ENCODE peak calls at places on chromosomes 6 and 20, in five cellular contexts. M is A549, O is tibial nerve, X is IMR-90, Y is breast epithelium. A is an unnamed sample.
A peak's percentile ranks its signal among the peaks of the same experiment; 100 is the strongest.

GRCh38 chr6:3444276-3445088 is 12.4 kb downstream of the SLC22A23 start:
- DNase-seq in M (no peak), X (no peak), O (no peak), Y (no peak), A (no peak)

GRCh38 chr20:43529457-43530153 is 22.1 kb downstream of the L3MBTL1 start:
- DNase-seq in O (no peak), Y (no peak), X (no peak), M (no peak), A (no peak)

GRCh38 chr20:1893721-1894470 is 1.3 kb upstream of the SIRPA start:
- DNase-seq in X (no peak), M (peak; percentile 65), Y (no peak), O (no peak), A (peak; percentile 68)

GRCh38 chr20:11395581-11395980 is 522.1 kb upstream of the BTBD3 start:
- DNase-seq in M (no peak), X (peak; percentile 69), Y (no peak), O (no peak), A (no peak)

GRCh38 chr6:157832250-157832967 is 9.4 kb downstream of the SNX9 start:
- DNase-seq in M (no peak), O (no peak), Y (no peak), X (peak; percentile 56), A (no peak)

GRCh38 chr20:56171087-56172012 is 77.2 kb upstream of the MC3R start:
- DNase-seq in X (no peak), O (no peak), Y (no peak), M (peak; percentile 29), A (no peak)

GRCh38 chr6:53813801-53814200 is 19.0 kb downstream of the LRRC1 start:
- DNase-seq in M (no peak), O (no peak), X (no peak), Y (no peak), A (no peak)

GRCh38 chr20:15370370-15370769 is 1033.0 kb upstream of the FLRT3 start:
- DNase-seq in O (no peak), Y (no peak), X (no peak), M (no peak), A (no peak)

GRCh38 chr6:21229061-21229460 is 364.5 kb upstream of the SOX4 start:
- DNase-seq in M (no peak), Y (no peak), O (no peak), X (peak; percentile 16), A (no peak)

GRCh38 chr6:74603676-74604075 is 602.2 kb downstream of the COL12A1 start:
- DNase-seq in X (peak; percentile 45), O (no peak), M (no peak), Y (no peak), A (no peak)

GRCh38 chr6:11044712-11045167 is 635 bp upstream of the ELOVL2 start:
- DNase-seq in Y (no peak), O (no peak), X (no peak), M (no peak), A (no peak)

GRCh38 chr6:148925701-148926100 is 178.9 kb downstream of the UST start:
- DNase-seq in Y (no peak), X (peak; percentile 24), O (no peak), M (no peak), A (no peak)

GRCh38 chr6:5984150-5985089 is 22.3 kb downstream of the NRN1 start:
- DNase-seq in Y (no peak), O (no peak), M (no peak), X (no peak), A (no peak)

GRCh38 chr6:692356-692851 is 535 bp downstream of the EXOC2 start:
- DNase-seq in X (peak; percentile 34), M (peak; percentile 51), O (no peak), Y (no peak), A (no peak)

GRCh38 chr6:89260832-89261231 is 43.7 kb upstream of the GABRR1 start:
- DNase-seq in X (no peak), Y (no peak), O (no peak), M (no peak), A (no peak)

GRCh38 chr20:47789081-47789998 is 4.1 kb upstream of the SULF2 start:
- DNase-seq in Y (no peak), O (no peak), M (no peak), X (no peak), A (no peak)

GRCh38 chr6:121630716-121631115 is 195.3 kb downstream of the GJA1 start:
- DNase-seq in Y (no peak), O (no peak), X (no peak), M (peak; percentile 29), A (no peak)

GRCh38 chr6:153084393-153084792 is 46.7 kb downstream of the RGS17 start:
- DNase-seq in X (peak; percentile 69), O (no peak), Y (no peak), M (no peak), A (no peak)

GRCh38 chr6:20700375-20700774 is 166.1 kb downstream of the CDKAL1 start:
- DNase-seq in X (no peak), Y (no peak), O (no peak), M (no peak), A (no peak)

GRCh38 chr6:56475736-56476457 is 166.8 kb downstream of the DST start:
- DNase-seq in M (no peak), Y (no peak), X (peak; percentile 71), O (no peak), A (peak; percentile 33)

GRCh38 chr6:160198577-160199211 is 59.9 kb downstream of the SLC22A2 start:
- DNase-seq in X (no peak), Y (no peak), O (no peak), M (peak; percentile 30), A (no peak)

GRCh38 chr6:114249522-114249921 is 93.3 kb downstream of the HS3ST5 start:
- DNase-seq in Y (no peak), O (no peak), X (no peak), M (no peak), A (no peak)

GRCh38 chr6:85460951-85461805 is 11.3 kb downstream of the NT5E start:
- DNase-seq in Y (peak; percentile 49), M (no peak), O (no peak), X (no peak), A (peak; percentile 26)

GRCh38 chr6:122071950-122072647 is 327.4 kb upstream of the HSF2 start:
- DNase-seq in O (no peak), M (no peak), Y (no peak), X (no peak), A (no peak)

DNA sequence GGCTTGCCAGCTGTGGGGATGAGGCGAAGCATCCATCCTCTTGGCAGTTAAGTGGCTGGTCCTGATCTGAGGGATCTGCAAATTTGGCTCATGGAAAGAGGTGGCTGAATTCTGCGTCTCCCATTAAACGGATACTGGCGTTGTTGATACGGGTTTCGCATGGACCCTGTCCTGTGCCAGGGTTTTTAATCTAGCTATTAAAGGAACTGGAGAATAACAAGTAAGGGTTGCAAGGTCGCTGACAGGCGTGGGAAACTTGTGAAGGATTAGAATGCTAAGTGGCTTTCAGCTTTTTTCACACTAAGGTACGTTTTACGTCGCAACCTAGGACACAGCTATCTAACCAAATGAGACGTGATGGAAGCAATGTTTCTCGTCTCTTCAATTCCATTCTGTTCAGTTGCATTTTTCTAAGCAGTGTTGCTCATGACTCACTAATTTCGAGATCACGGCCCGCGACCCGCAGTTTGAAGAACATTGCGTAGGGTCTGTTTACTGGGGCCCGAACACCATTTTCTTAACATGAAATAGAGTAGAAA is 852 bp downstream of the GMNN start:
- DNase-seq in Y (no peak), O (no peak), M (no peak), X (peak; percentile 70), A (no peak)
- TF ChIP-seq POLR2A in Y (no peak), O (no peak), M (no peak), X (no peak), A (no peak)

GRCh38 chr6:115415378-115415777 is 645.3 kb downstream of the FRK start:
- DNase-seq in X (no peak), O (no peak), M (no peak), Y (no peak), A (no peak)
- H3K4me3 ChIP-seq in X (no peak overlapping the region), O (no peak overlapping the region), M (no peak overlapping the region), Y (no peak overlapping the region), A (no peak overlapping the region)

GRCh38 chr6:135833806-135834205 is 17.7 kb upstream of the PDE7B start:
- DNase-seq in O (no peak), M (no peak), Y (no peak), X (no peak), A (no peak)

GRCh38 chr6:135832186-135832585 is 19.3 kb upstream of the PDE7B start:
- DNase-seq in X (no peak), Y (no peak), M (no peak), O (no peak), A (no peak)

GRCh38 chr6:135830971-135831370 is 20.5 kb upstream of the PDE7B start:
- DNase-seq in Y (no peak), M (no peak), X (no peak), O (no peak), A (no peak)

GRCh38 chr6:135826225-135826804 is 25.2 kb upstream of the PDE7B start:
- DNase-seq in Y (no peak), X (no peak), M (no peak), O (no peak), A (no peak)

GRCh38 chr6:135830452-135830851 is 21.0 kb upstream of the PDE7B start:
- DNase-seq in O (no peak), M (no peak), Y (no peak), X (peak; percentile 85), A (no peak)
- TF ChIP-seq POLR2A in O (no peak), M (no peak), Y (no peak), X (no peak), A (no peak)

DNA sequence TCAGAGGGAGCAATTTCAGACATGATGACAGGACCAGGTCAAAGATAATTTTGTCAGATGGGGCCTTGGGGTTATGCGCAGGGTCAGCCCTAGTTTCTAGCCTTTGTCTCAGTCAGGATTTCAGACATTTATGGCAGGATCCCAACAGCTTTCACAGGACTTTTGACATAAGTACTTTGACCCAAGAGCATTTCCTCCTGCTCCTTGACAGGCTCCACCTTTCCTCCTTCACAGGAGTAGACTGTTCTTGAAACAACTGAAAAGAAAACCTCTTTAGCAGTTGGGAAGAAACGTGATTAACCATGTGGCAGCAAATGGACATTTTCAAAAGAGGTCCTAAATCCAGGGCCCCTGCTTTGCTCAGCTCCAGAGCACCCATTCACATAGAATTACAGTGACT is 120.4 kb upstream of the MAP3K7 start:
- DNase-seq in O (no peak), M (no peak), X (no peak), Y (no peak), A (no peak)
- H3K4me3 ChIP-seq in O (no peak overlapping the region), M (no peak overlapping the region), X (no peak overlapping the region), Y (no peak overlapping the region), A (no peak overlapping the region)

GRCh38 chr20:57351042-57351783 is at the start of gene RAE1:
- DNase-seq in M (peak; percentile 92), O (peak; percentile 74), X (peak; percentile 92), Y (peak; percentile 86), A (peak; percentile 90)
- TF ChIP-seq POLR2A in M (peak; percentile 73), O (no peak), X (peak; percentile 91), Y (no peak), A (peak; percentile 35)

DNA sequence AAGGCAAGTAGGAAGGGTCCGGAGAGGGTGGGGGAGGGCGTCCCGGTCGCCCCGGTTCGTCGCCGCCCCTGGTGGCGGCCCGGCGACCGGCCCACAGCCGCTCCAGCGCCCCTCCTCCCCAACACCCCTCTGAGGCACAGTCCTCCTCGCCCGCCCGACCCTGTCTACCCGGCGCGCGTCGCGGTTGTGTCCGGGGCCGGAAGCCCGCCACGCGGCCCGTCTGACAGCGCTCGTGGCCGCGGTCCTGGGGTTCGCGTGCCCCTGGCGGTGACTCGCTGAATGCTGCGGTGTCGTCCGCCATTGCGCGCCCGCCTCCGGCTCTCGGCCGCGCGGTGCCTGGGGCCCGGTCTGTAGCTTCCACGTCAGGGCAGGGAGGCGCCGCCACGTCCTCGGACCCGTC is 335.3 kb upstream of the DEFB115 start:
- DNase-seq in X (no peak), O (no peak), M (no peak), Y (no peak), A (no peak)
- H3K4me3 ChIP-seq in X (no peak overlapping the region), O (no peak overlapping the region), M (no peak overlapping the region), Y (no peak overlapping the region), A (no peak overlapping the region)